ENCODE peak calls at places on chromosomes 11 and 22, in ten cellular contexts. T is dorsolateral prefrontal cortex, K is astrocyte of the cerebellum, V is endothelial cell, A is HFFc6, M is thoracic aorta, O is PC-3, D is progenitor cell of endocrine pancreas, G is AG04450, B is osteocyte. F is an unnamed sample.

GRCh38 chr22:29337631-29338284 is 22.3 kb upstream of the RASL10A start:
- DNase-seq in M (no peak), O (no peak), A (no peak), T (no peak), K (no peak), D (no peak), B (no peak), V (no peak), G (no peak), F (no peak)

GRCh38 chr22:27632451-27633295 is 168.9 kb downstream of the MN1 start:
- DNase-seq in T (no peak), M (no peak), G (no peak), A (no peak), K (no peak), B (no peak), O (no peak), V (no peak), D (no peak), F (no peak)

GRCh38 chr11:65553301-65554001 is 4.7 kb downstream of the LTBP3 start:
- DNase-seq in T (no peak), M (no peak), G (no peak), D (no peak), V (no peak), B (no peak), O (no peak), A (no peak), K (no peak), F (peak)

GRCh38 chr11:43708776-43709175 is 28.2 kb downstream of the HSD17B12 start:
- DNase-seq in M (no peak), G (no peak), A (no peak), V (no peak), D (no peak), O (peak), K (no peak), T (no peak), B (no peak), F (no peak)

GRCh38 chr11:125315088-125315740 is 150.7 kb downstream of the PKNOX2 start:
- DNase-seq in B (peak), K (no peak), V (no peak), O (no peak), D (no peak), M (no peak), G (no peak), T (no peak), A (no peak), F (no peak)

GRCh38 chr11:45324459-45324858 is 38.3 kb upstream of the SYT13 start:
- DNase-seq in A (no peak), T (no peak), B (no peak), K (no peak), O (no peak), V (no peak), D (no peak), G (no peak), M (no peak), F (no peak)

GRCh38 chr11:59669611-59670009 is 773 bp upstream of the PATL1 start:
- DNase-seq in B (no peak), D (peak), G (no peak), T (peak), V (peak), K (peak), M (no peak), O (peak), A (peak), F (peak)

GRCh38 chr11:92269021-92269420 is 44.4 kb downstream of the FAT3 start:
- DNase-seq in O (peak), K (peak), B (no peak), D (no peak), G (peak), V (no peak), A (peak), M (no peak), T (no peak), F (no peak)

GRCh38 chr22:32615874-32616564 is 141.4 kb downstream of the FBXO7 start:
- DNase-seq in D (no peak), B (no peak), O (no peak), K (no peak), T (no peak), G (no peak), A (no peak), V (no peak), M (no peak), F (no peak)

GRCh38 chr11:6992026-6992425 is 28.1 kb downstream of the ZNF214 start:
- DNase-seq in T (no peak), D (no peak), V (no peak), B (no peak), O (no peak), G (peak), K (no peak), A (peak), M (no peak), F (no peak)

GRCh38 chr11:43546561-43547410 is 133.8 kb upstream of the HSD17B12 start:
- DNase-seq in G (no peak), T (no peak), B (no peak), M (no peak), V (no peak), D (no peak), K (no peak), A (no peak), O (no peak), F (no peak)

GRCh38 chr22:18070041-18070440 is 7.7 kb upstream of the PEX26 start:
- DNase-seq in D (no peak), O (no peak), B (no peak), T (no peak), V (no peak), M (no peak), A (no peak), G (no peak), K (no peak), F (no peak)

GRCh38 chr11:112694813-112695212 is 266.4 kb upstream of the NCAM1 start:
- DNase-seq in V (no peak), O (no peak), K (no peak), T (no peak), G (no peak), A (no peak), B (no peak), M (no peak), D (no peak), F (no peak)

GRCh38 chr11:116771935-116772334 is 852 bp downstream of the BUD13 start:
- DNase-seq in K (no peak), O (no peak), D (no peak), M (no peak), B (no peak), T (no peak), V (no peak), G (no peak), A (no peak), F (no peak)

GRCh38 chr11:3626250-3626960 is 15.4 kb downstream of the ART5 start:
- DNase-seq in V (no peak), K (no peak), M (no peak), O (no peak), A (no peak), G (no peak), B (no peak), T (peak), D (no peak), F (no peak)

GRCh38 chr11:65210748-65211147 is 29.0 kb downstream of the CAPN1 start:
- DNase-seq in M (no peak), V (no peak), B (no peak), T (no peak), K (no peak), O (no peak), G (no peak), A (no peak), D (no peak), F (no peak)

GRCh38 chr22:33524511-33525270 is 395.6 kb downstream of the LARGE1 start:
- DNase-seq in V (no peak), A (no peak), T (no peak), G (no peak), D (no peak), K (no peak), O (no peak), M (no peak), B (no peak), F (no peak)

GRCh38 chr22:25896098-25896497 is 154.1 kb downstream of the MYO18B start:
- DNase-seq in K (no peak), M (no peak), T (no peak), B (no peak), A (no peak), G (no peak), O (no peak), V (no peak), D (no peak), F (no peak)

GRCh38 chr11:20112291-20113146 is 47.8 kb downstream of the DBX1 start:
- DNase-seq in V (no peak), B (no peak), D (no peak), G (peak), K (peak), O (peak), A (peak), M (peak), T (peak), F (no peak)

GRCh38 chr22:28237092-28237491 is 318.0 kb upstream of the PITPNB start:
- DNase-seq in M (no peak), B (no peak), V (no peak), A (no peak), K (no peak), T (no peak), O (no peak), D (no peak), G (no peak), F (no peak)

GRCh38 chr11:44611088-44611487 is 45.6 kb downstream of the CD82 start:
- DNase-seq in G (no peak), K (no peak), V (no peak), B (no peak), D (no peak), M (no peak), O (no peak), A (no peak), T (no peak), F (no peak)

GRCh38 chr22:26367402-26368245 is 61.4 kb upstream of the ASPHD2 start:
- DNase-seq in D (peak), V (peak), T (no peak), A (peak), K (peak), B (no peak), M (no peak), G (no peak), O (peak), F (peak)

GRCh38 chr11:127733552-127733951 is 733.0 kb upstream of the KIRREL3 start:
- DNase-seq in A (no peak), T (no peak), B (no peak), K (no peak), M (no peak), V (peak), O (no peak), D (no peak), G (no peak), F (no peak)

GRCh38 chr11:57210731-57211335 is 26.2 kb downstream of the APLNR start:
- DNase-seq in O (no peak), T (no peak), V (no peak), M (no peak), D (no peak), G (no peak), K (no peak), A (no peak), B (no peak), F (peak)

GRCh38 chr11:9330387-9331384 is 16.3 kb upstream of the TMEM41B start:
- DNase-seq in K (no peak), B (no peak), G (no peak), O (peak), M (no peak), V (no peak), T (no peak), D (no peak), A (peak), F (peak)

GRCh38 chr11:28666632-28667031 is 558.4 kb downstream of the METTL15 start:
- DNase-seq in D (no peak), K (no peak), G (no peak), B (no peak), T (no peak), M (no peak), V (no peak), O (no peak), A (no peak), F (no peak)

GRCh38 chr11:75240381-75241035 is at the start of gene TPBGL:
- DNase-seq in T (no peak), M (no peak), K (no peak), G (no peak), A (no peak), O (no peak), V (peak), B (no peak), D (no peak), F (peak)

GRCh38 chr11:72807789-72808188 is 6.4 kb upstream of the ATG16L2 start:
- DNase-seq in B (no peak), A (no peak), M (no peak), T (no peak), G (no peak), D (no peak), V (no peak), K (no peak), O (no peak), F (no peak)

GRCh38 chr22:17774206-17774927 is at the start of gene BID:
- DNase-seq in A (no peak), K (no peak), D (peak), V (no peak), M (no peak), T (no peak), O (peak), B (no peak), G (no peak), F (no peak)

GRCh38 chr11:72792437-72793021 is 1.3 kb downstream of the STARD10 start:
- DNase-seq in M (no peak), K (no peak), V (no peak), T (no peak), A (no peak), D (no peak), O (no peak), G (no peak), B (no peak), F (no peak)

GRCh38 chr11:2690596-2691354 is 9.0 kb downstream of the KCNQ1OT1 start:
- DNase-seq in M (no peak), G (no peak), B (no peak), V (no peak), T (no peak), A (no peak), D (no peak), K (no peak), O (no peak), F (no peak)

GRCh38 chr11:134055029-134055428 is 13.8 kb upstream of the JAM3 start:
- DNase-seq in O (no peak), M (no peak), V (no peak), B (peak), A (no peak), D (no peak), G (no peak), K (no peak), T (no peak), F (no peak)

GRCh38 chr22:50000587-50001387 is 11.8 kb downstream of the IL17REL start:
- DNase-seq in A (no peak), O (no peak), M (no peak), T (no peak), G (no peak), B (peak), K (no peak), V (no peak), D (peak), F (no peak)

GRCh38 chr11:97615541-97615940 is 1225.7 kb downstream of the JRKL start:
- DNase-seq in D (no peak), G (no peak), M (no peak), B (no peak), V (no peak), T (no peak), K (no peak), O (no peak), A (no peak), F (no peak)

GRCh38 chr22:50621948-50622722 is 5.8 kb downstream of the ARSA start:
- DNase-seq in G (no peak), M (no peak), V (no peak), O (peak), D (no peak), B (no peak), A (no peak), K (no peak), T (no peak), F (no peak)

GRCh38 chr22:22942511-22943329 is 55.1 kb downstream of the IGLL5 start:
- DNase-seq in O (peak), M (no peak), G (no peak), B (peak), K (peak), A (peak), D (peak), V (peak), T (peak), F (peak)

GRCh38 chr11:73269353-73270088 is 2.6 kb upstream of the P2RY6 start:
- DNase-seq in O (peak), B (no peak), A (no peak), T (no peak), G (no peak), K (no peak), M (no peak), V (no peak), D (no peak), F (peak)

GRCh38 chr22:42949159-42949558 is 65.8 kb downstream of the PACSIN2 start:
- DNase-seq in V (no peak), O (peak), M (no peak), K (no peak), A (no peak), B (no peak), T (no peak), G (no peak), D (no peak), F (no peak)

GRCh38 chr11:104876324-104876723 is 21.9 kb downstream of the CASP12 start:
- DNase-seq in K (no peak), M (no peak), D (no peak), B (no peak), G (no peak), V (no peak), O (no peak), T (no peak), A (no peak), F (no peak)

GRCh38 chr11:104876838-104877500 is 21.3 kb downstream of the CASP12 start:
- DNase-seq in O (no peak), K (no peak), B (no peak), V (no peak), G (no peak), D (no peak), M (no peak), A (no peak), T (no peak), F (no peak)

GRCh38 chr11:104872393-104872792 is 25.9 kb downstream of the CASP12 start:
- DNase-seq in A (no peak), T (no peak), G (no peak), V (no peak), K (no peak), O (no peak), M (no peak), B (no peak), D (no peak), F (no peak)

GRCh38 chr11:104870910-104871309 is 27.4 kb downstream of the CASP12 start:
- DNase-seq in O (no peak), V (no peak), D (no peak), A (no peak), B (no peak), K (peak), M (no peak), G (no peak), T (no peak), F (no peak)

GRCh38 chr11:104873252-104873651 is 25.0 kb downstream of the CASP12 start:
- DNase-seq in B (no peak), T (no peak), M (no peak), A (no peak), G (no peak), V (no peak), D (no peak), K (no peak), O (no peak), F (peak)
- TF ChIP-seq CTCF in B (no peak), T (no peak), M (no peak), A (peak), G (peak), V (no peak), D (no peak), K (no peak), O (peak), F (peak)

GRCh38 chr11:61577383-61578118 is 3.3 kb downstream of the SYT7 start:
- DNase-seq in B (no peak), O (peak), T (no peak), D (peak), A (no peak), K (no peak), M (no peak), V (peak), G (no peak), F (peak)
- TF ChIP-seq CTCF in B (peak), O (peak), T (no peak), D (peak), A (peak), K (peak), M (no peak), V (no peak), G (peak), F (peak)

GRCh38 chr11:103464420-103464819 is 355.2 kb downstream of the DYNC2H1 start:
- DNase-seq in B (no peak), G (no peak), M (no peak), O (peak), T (no peak), V (no peak), A (no peak), K (no peak), D (no peak), F (no peak)
- TF ChIP-seq CTCF in B (no peak), G (no peak), M (no peak), O (peak), T (no peak), V (no peak), A (peak), K (no peak), D (no peak), F (no peak)

GRCh38 chr11:236774-237767 is at the start of gene PSMD13:
- DNase-seq in D (peak), A (peak), B (peak), O (peak), T (peak), K (peak), M (peak), G (peak), V (peak), F (peak)
- TF ChIP-seq CTCF in D (no peak), A (peak), B (no peak), O (no peak), T (no peak), K (no peak), M (peak), G (no peak), V (no peak), F (no peak)

DNA sequence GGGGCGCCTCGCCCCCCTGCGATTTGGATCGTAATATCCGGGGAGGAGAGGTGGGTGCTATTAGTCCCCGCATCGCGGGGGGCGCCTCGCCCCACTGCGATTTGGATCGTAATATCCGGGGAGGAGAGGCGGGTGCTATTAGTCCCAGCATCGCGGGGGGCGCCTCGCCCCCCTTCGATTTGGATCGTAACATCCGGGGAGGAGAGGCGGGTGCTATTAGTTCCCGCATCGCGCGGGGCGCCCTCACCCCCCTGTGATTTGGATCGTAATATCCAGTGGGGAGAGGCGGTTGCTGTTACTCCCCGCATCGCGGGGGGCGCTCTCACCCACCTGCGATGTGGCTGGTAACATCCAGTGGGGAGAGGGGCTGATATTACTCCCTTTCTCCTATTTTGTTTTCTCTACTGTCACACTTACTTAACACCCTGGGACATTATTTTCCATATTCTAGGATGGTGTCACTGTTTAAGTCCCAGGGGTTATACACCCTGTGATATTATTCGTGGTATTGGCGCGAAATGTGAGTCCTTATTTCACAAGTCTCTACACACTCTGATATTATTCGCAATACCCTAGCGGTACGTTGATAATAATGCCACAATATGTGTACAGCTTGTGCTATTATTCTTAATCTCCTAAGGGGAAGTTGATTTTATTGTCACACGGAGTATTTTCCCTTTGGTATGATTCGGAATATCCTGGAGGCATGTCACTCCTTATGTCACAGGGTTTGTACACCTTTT is 57.8 kb upstream of the ALDH3B2 start:
- DNase-seq in A (no peak), V (peak), G (no peak), B (no peak), O (peak), M (no peak), K (no peak), T (no peak), D (no peak), F (peak)
- TF ChIP-seq CTCF in A (peak), V (no peak), G (peak), B (no peak), O (peak), M (no peak), K (no peak), T (peak), D (peak), F (peak)

GRCh38 chr11:24155792-24156191 is 341.1 kb upstream of the LUZP2 start:
- DNase-seq in M (no peak), V (no peak), G (no peak), O (no peak), D (no peak), K (no peak), B (no peak), A (no peak), T (no peak), F (no peak)
- TF ChIP-seq CTCF in M (no peak), V (no peak), G (no peak), O (no peak), D (peak), K (no peak), B (no peak), A (no peak), T (no peak), F (no peak)